ENCODE peak calls at places on chromosomes 11 and 22, in nine cellular contexts. P is M059J; O is cardiac fibroblast; Y is AG04449; B is activated naive CD4-positive, alpha-beta T cell treated with anti-CD3 and anti-CD28 coated beads, Interleukin-2, amount 50 U/mL, for 16 hours; Q is HT-29; C is uterus; I is GM10248; M is adrenal gland. G is an unnamed sample.

GRCh38 chr11:107009190-107009589 is 9.1 kb downstream of the GUCY1A2 start:
- DNase-seq in P (no peak), O (no peak), Y (no peak), B (no peak), Q (no peak), C (no peak), I (no peak), M (no peak), G (no peak)

GRCh38 chr11:128765571-128766530 is 72.0 kb downstream of the FLI1 start:
- DNase-seq in P (no peak), O (peak), Y (no peak), B (no peak), Q (no peak), C (no peak), I (no peak), M (no peak), G (no peak)

GRCh38 chr11:16989554-16989953 is 24.7 kb downstream of the PLEKHA7 start:
- DNase-seq in P (no peak), O (no peak), Y (no peak), B (no peak), Q (no peak), C (no peak), I (no peak), M (no peak), G (no peak)

GRCh38 chr22:39900306-39901227 is at the start of gene GRAP2:
- DNase-seq in P (no peak), O (no peak), Y (no peak), B (peak), Q (no peak), C (no peak), I (peak), M (no peak), G (no peak)

GRCh38 chr11:103013426-103013825 is 57.9 kb upstream of the MMP13 start:
- DNase-seq in P (no peak), O (no peak), Y (peak), B (no peak), Q (no peak), C (no peak), I (no peak), M (no peak), G (no peak)

GRCh38 chr11:131766637-131767036 is 396.2 kb downstream of the NTM start:
- DNase-seq in P (peak), O (no peak), Y (no peak), B (no peak), Q (no peak), C (no peak), I (no peak), M (no peak), G (no peak)

GRCh38 chr11:65100674-65101350 is 4.8 kb downstream of the VPS51 start:
- DNase-seq in P (no peak), O (peak), Y (no peak), B (no peak), Q (no peak), C (no peak), I (no peak), M (no peak), G (no peak)

GRCh38 chr11:73221996-73222395 is 3.9 kb downstream of the P2RY2 start:
- DNase-seq in P (no peak), O (no peak), Y (no peak), B (no peak), Q (no peak), C (no peak), I (no peak), M (no peak), G (no peak)

GRCh38 chr11:62370743-62371440 is 33.6 kb downstream of the ASRGL1 start:
- DNase-seq in P (no peak), O (no peak), Y (no peak), B (peak), Q (peak), C (no peak), I (no peak), M (no peak), G (no peak)

GRCh38 chr22:36398602-36399472 is 11.1 kb upstream of the MYH9 start:
- DNase-seq in P (peak), O (peak), Y (no peak), B (no peak), Q (peak), C (no peak), I (no peak), M (no peak), G (no peak)

GRCh38 chr11:33618363-33618735 is 82.3 kb downstream of the C11orf91 start:
- DNase-seq in P (no peak), O (no peak), Y (no peak), B (no peak), Q (no peak), C (no peak), I (no peak), M (no peak), G (no peak)

GRCh38 chr22:36301851-36302250 is 48.9 kb downstream of the APOL1 start:
- DNase-seq in P (peak), O (no peak), Y (peak), B (no peak), Q (peak), C (no peak), I (no peak), M (no peak), G (no peak)

GRCh38 chr22:41310336-41310735 is 9.0 kb downstream of the ZC3H7B start:
- DNase-seq in P (no peak), O (no peak), Y (no peak), B (no peak), Q (no peak), C (no peak), I (no peak), M (no peak), G (no peak)

GRCh38 chr11:102912482-102912830 is 37.7 kb upstream of the MMP12 start:
- DNase-seq in P (peak), O (no peak), Y (no peak), B (no peak), Q (no peak), C (no peak), I (no peak), M (no peak), G (no peak)

GRCh38 chr22:20243545-20244249 is 24.4 kb downstream of the RTN4R start:
- DNase-seq in P (peak), O (peak), Y (peak), B (peak), Q (peak), C (peak), I (peak), M (peak), G (peak)

GRCh38 chr11:29481721-29482120 is 535.1 kb downstream of the KCNA4 start:
- DNase-seq in P (no peak), O (no peak), Y (no peak), B (no peak), Q (no peak), C (no peak), I (no peak), M (peak), G (no peak)

GRCh38 chr22:24433868-24434471 is 6.6 kb downstream of the ADORA2A start:
- DNase-seq in P (peak), O (peak), Y (no peak), B (no peak), Q (no peak), C (no peak), I (peak), M (peak), G (no peak)

GRCh38 chr11:69925366-69926196 is 106.4 kb upstream of the FGF3 start:
- DNase-seq in P (no peak), O (no peak), Y (no peak), B (peak), Q (no peak), C (peak), I (no peak), M (no peak), G (no peak)

GRCh38 chr11:69055212-69055586 is 6.5 kb downstream of the TPCN2 start:
- DNase-seq in P (no peak), O (no peak), Y (no peak), B (no peak), Q (peak), C (no peak), I (no peak), M (no peak), G (no peak)

GRCh38 chr11:118886681-118887111 is 3.0 kb downstream of the CXCR5 start:
- DNase-seq in P (no peak), O (no peak), Y (no peak), B (no peak), Q (no peak), C (no peak), I (peak), M (no peak), G (no peak)

GRCh38 chr22:37259540-37260029 is 15.5 kb upstream of the RAC2 start:
- DNase-seq in P (no peak), O (peak), Y (no peak), B (no peak), Q (peak), C (no peak), I (no peak), M (no peak), G (no peak)

GRCh38 chr22:24683671-24684070 is 80.7 kb downstream of the GGT1 start:
- DNase-seq in P (no peak), O (peak), Y (peak), B (no peak), Q (no peak), C (no peak), I (no peak), M (no peak), G (no peak)

GRCh38 chr11:123018702-123019101 is 37.1 kb upstream of the BSX start:
- DNase-seq in P (no peak), O (no peak), Y (no peak), B (no peak), Q (no peak), C (no peak), I (no peak), M (no peak), G (no peak)

GRCh38 chr22:39723899-39724351 is 153.4 kb downstream of the CACNA1I start:
- DNase-seq in P (peak), O (peak), Y (no peak), B (no peak), Q (no peak), C (no peak), I (no peak), M (peak), G (no peak)